ENCODE peak calls at places on chromosomes 13 and 19, in five cellular contexts. One of them, this sample, is unnamed.

GRCh38 chr13:112606125-112607001 is 18.4 kb upstream of the TUBGCP3 start:
- DNase-seq in body of pancreas: peak; percentile 93
- DNase-seq in fibroblast of pulmonary artery: peak; percentile 86
- DNase-seq in AG10803: peak; percentile 83
- DNase-seq in esophagus squamous epithelium: peak; percentile 31
- DNase-seq in this sample: peak; percentile 63

GRCh38 chr19:58182577-58182988 is 278 bp upstream of the ZNF274 start:
- DNase-seq in AG10803: no peak
- DNase-seq in body of pancreas: no peak
- DNase-seq in esophagus squamous epithelium: peak; percentile 74
- DNase-seq in fibroblast of pulmonary artery: no peak
- DNase-seq in this sample: no peak

GRCh38 chr19:29678484-29679106 is 13.3 kb downstream of the PLEKHF1 start:
- DNase-seq in fibroblast of pulmonary artery: no peak
- DNase-seq in esophagus squamous epithelium: no peak
- DNase-seq in AG10803: no peak
- DNase-seq in body of pancreas: peak; percentile 49
- DNase-seq in this sample: no peak

GRCh38 chr13:91539458-91540156 is 141.2 kb downstream of the GPC5 start:
- DNase-seq in esophagus squamous epithelium: no peak
- DNase-seq in fibroblast of pulmonary artery: no peak
- DNase-seq in AG10803: no peak
- DNase-seq in body of pancreas: no peak
- DNase-seq in this sample: no peak

GRCh38 chr13:105343134-105343806 is 1192.2 kb downstream of the EFNB2 start:
- DNase-seq in fibroblast of pulmonary artery: peak; percentile 21
- DNase-seq in body of pancreas: no peak
- DNase-seq in esophagus squamous epithelium: no peak
- DNase-seq in AG10803: no peak
- DNase-seq in this sample: peak; percentile 15

GRCh38 chr19:33758541-33759013 is 38.1 kb upstream of the KCTD15 start:
- DNase-seq in body of pancreas: no peak
- DNase-seq in AG10803: no peak
- DNase-seq in esophagus squamous epithelium: no peak
- DNase-seq in fibroblast of pulmonary artery: no peak
- DNase-seq in this sample: peak; percentile 66

GRCh38 chr13:72504026-72504925 is 223.2 kb downstream of the MZT1 start:
- DNase-seq in esophagus squamous epithelium: no peak
- DNase-seq in body of pancreas: no peak
- DNase-seq in fibroblast of pulmonary artery: no peak
- DNase-seq in AG10803: no peak
- DNase-seq in this sample: no peak

GRCh38 chr13:48585456-48585840 is 52.6 kb upstream of the RCBTB2 start:
- DNase-seq in esophagus squamous epithelium: no peak
- DNase-seq in body of pancreas: peak; percentile 44
- DNase-seq in AG10803: peak; percentile 42
- DNase-seq in fibroblast of pulmonary artery: peak; percentile 77
- DNase-seq in this sample: no peak

GRCh38 chr13:114053026-114053425 is 79.2 kb upstream of the C13orf46 start:
- DNase-seq in body of pancreas: no peak
- DNase-seq in esophagus squamous epithelium: no peak
- DNase-seq in AG10803: peak; percentile 38
- DNase-seq in fibroblast of pulmonary artery: peak; percentile 40
- DNase-seq in this sample: no peak

GRCh38 chr19:38656171-38656981 is 8.9 kb downstream of the ACTN4 start:
- DNase-seq in esophagus squamous epithelium: no peak
- DNase-seq in body of pancreas: no peak
- DNase-seq in fibroblast of pulmonary artery: peak; percentile 93
- DNase-seq in AG10803: peak; percentile 80
- DNase-seq in this sample: peak; percentile 75

GRCh38 chr19:38657633-38658222 is 10.3 kb downstream of the ACTN4 start:
- DNase-seq in fibroblast of pulmonary artery: peak; percentile 59
- DNase-seq in body of pancreas: no peak
- DNase-seq in esophagus squamous epithelium: no peak
- DNase-seq in AG10803: peak; percentile 94
- DNase-seq in this sample: peak; percentile 99

GRCh38 chr19:38660724-38661123 is 13.3 kb downstream of the ACTN4 start:
- DNase-seq in AG10803: no peak
- DNase-seq in body of pancreas: no peak
- DNase-seq in fibroblast of pulmonary artery: no peak
- DNase-seq in esophagus squamous epithelium: no peak
- DNase-seq in this sample: no peak

GRCh38 chr19:38661166-38661565 is 13.7 kb downstream of the ACTN4 start:
- DNase-seq in AG10803: peak; percentile 54
- DNase-seq in fibroblast of pulmonary artery: no peak
- DNase-seq in body of pancreas: no peak
- DNase-seq in esophagus squamous epithelium: no peak
- DNase-seq in this sample: no peak

DNA sequence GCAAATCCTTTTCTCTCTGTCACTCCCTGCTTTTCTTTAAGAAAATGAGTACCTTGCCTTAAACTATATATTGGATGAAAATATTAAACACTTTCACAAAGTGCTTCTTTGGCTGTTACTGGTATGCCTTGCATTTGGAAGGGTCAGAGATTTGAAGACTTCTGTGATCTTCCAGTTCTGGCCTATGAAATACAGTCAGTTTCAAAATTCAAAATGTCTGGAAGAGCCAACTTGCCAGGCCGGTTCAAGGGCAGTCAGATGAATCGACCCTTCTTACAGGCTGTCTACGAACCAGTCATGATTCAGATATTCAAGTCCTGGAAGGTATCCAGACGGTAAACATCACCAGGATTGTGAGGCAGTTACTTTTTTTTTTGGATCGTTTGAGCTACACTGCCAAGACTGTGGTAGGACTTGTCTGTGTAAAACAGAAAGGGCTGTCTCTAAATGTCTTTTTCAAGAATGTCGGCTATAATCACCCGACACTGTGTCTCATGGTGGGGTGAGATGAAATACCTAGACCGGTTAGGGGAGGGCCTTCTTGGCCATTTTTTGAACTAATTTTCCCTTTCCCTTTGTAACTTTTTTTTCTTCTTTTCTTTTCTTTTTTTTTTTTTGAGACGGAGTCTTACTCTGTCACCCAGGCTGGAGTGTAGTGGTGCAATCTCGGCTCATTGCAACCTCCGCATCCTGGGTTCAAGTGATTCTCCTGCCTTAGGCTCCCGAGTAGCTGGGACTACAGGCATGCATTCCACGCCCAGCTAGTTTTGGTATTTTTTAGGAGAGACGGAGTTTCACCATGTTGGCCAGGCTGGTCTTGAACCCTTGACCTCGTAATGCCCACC is 11.2 kb downstream of the ACTN4 start:
- DNase-seq in esophagus squamous epithelium: no peak
- DNase-seq in body of pancreas: peak; percentile 91
- DNase-seq in AG10803: peak; percentile 100
- DNase-seq in fibroblast of pulmonary artery: peak; percentile 100
- DNase-seq in this sample: peak; percentile 100
- H3K4me3 ChIP-seq in esophagus squamous epithelium: peak overlapping the region; percentile 0
- H3K4me3 ChIP-seq in body of pancreas: no peak overlapping the region
- H3K4me3 ChIP-seq in AG10803: peak overlapping the region; percentile 37
- H3K4me3 ChIP-seq in fibroblast of pulmonary artery: peak overlapping the region; percentile 41
- H3K4me3 ChIP-seq in this sample: no peak overlapping the region

DNA sequence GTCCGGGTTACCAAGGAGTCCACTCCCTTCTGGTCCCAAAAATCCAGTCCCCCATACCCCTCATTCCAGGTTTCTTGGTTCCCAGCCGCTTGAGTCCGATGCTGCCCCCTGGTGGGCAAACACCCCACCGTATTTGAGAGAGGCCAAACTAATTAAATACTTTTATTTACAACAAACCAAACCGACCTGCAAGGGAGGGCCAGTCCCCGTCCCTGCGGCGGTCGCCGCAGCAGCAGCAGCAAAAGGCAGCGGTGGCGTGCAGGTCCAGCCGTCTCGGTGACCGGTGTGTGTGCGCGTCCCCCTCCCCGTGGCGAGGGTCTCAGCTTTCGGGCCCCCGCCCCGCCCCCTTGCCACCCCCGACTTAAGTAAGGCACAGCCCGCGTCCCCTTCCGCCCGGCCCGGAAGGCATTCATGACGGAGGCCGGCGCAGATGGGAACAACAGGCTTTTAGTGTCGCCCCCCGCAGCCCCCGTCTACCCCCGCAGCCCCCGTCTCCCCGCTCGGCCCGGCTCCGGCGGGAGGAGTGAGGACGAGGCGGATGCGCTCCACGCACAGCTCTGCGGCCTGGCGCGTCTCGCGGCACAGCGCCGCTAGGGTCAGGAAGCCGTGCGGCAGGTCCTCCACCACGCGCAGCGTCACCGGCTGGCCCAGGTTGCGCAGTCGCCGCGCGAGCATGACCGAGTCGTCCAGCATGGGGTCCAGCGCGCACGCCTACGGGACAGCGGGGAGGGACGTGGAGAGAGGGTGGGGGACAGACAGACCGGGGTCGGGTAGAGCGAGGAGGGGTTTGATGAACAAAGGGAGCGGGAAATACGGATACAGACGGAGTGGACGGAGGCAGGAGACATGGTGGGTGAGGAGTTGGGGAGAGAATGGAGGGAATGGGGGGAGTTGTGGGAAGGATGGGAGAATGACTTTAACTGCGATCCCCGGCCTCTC is 11.5 kb upstream of the CNFN start:
- DNase-seq in body of pancreas: peak; percentile 79
- DNase-seq in esophagus squamous epithelium: no peak
- DNase-seq in AG10803: peak; percentile 71
- DNase-seq in fibroblast of pulmonary artery: peak; percentile 84
- DNase-seq in this sample: peak; percentile 66
- H3K4me3 ChIP-seq in body of pancreas: peak overlapping the region; percentile 65
- H3K4me3 ChIP-seq in esophagus squamous epithelium: peak overlapping the region; percentile 71
- H3K4me3 ChIP-seq in AG10803: peak overlapping the region; percentile 69
- H3K4me3 ChIP-seq in fibroblast of pulmonary artery: peak overlapping the region; percentile 53
- H3K4me3 ChIP-seq in this sample: peak overlapping the region; percentile 44

DNA sequence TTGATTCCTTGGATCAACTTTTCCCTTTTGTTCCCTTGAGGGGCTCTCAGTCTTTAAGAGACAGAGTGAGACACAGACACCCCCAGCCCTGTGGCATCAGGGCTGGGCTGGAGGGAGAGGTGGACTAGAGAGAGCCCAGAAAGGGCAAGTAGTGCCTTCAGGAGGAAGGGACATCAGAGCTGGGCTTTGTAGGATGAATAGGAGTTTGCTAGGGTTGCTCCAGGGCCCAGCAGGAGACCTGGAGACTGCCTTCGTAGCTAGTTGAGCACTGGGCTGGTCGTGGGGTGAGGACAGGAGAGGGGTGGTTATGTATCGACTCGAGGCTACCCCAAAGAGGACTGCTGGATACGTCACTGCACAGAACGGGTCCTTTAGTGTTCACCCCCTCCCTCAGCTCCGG is 5.4 kb downstream of the MAP1S start:
- DNase-seq in fibroblast of pulmonary artery: no peak
- DNase-seq in body of pancreas: no peak
- DNase-seq in AG10803: no peak
- DNase-seq in esophagus squamous epithelium: no peak
- DNase-seq in this sample: no peak
- H3K4me3 ChIP-seq in fibroblast of pulmonary artery: no peak overlapping the region
- H3K4me3 ChIP-seq in body of pancreas: no peak overlapping the region
- H3K4me3 ChIP-seq in AG10803: no peak overlapping the region
- H3K4me3 ChIP-seq in esophagus squamous epithelium: no peak overlapping the region
- H3K4me3 ChIP-seq in this sample: no peak overlapping the region

DNA sequence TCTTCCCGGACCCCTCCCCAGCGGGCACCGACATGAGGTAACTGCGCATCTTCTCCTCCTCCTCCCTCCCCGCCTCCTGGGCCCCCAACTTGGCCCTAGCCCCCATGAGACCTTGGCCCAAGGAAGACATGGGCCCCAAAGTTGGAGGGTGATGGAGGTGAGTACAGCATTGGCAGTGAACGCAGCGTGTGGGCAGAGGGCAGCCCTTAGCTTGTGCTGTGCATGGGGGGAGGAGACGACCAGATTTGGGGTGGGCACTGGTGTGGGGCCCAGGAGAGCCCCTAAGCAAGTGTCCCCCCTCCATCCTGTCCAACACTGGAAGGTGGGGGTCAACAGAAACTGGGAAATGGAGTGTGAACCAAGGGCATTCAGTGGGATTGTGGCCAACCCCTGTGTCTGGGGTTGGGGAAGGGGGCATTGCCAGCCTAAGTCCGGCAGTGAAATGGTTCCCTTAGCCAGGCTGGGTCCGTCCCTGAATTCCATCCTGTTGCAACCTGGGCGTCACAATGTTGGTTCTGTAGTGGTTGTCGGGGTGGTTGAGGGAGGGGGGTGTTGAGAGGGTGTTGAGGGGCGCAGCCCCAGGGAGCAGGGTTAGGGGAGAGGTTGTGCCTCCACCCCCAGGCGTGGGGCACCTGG is 23.5 kb downstream of the NUMBL start:
- DNase-seq in AG10803: no peak
- DNase-seq in fibroblast of pulmonary artery: no peak
- DNase-seq in esophagus squamous epithelium: no peak
- DNase-seq in body of pancreas: no peak
- DNase-seq in this sample: no peak
- H3K4me3 ChIP-seq in AG10803: no peak overlapping the region
- H3K4me3 ChIP-seq in fibroblast of pulmonary artery: no peak overlapping the region
- H3K4me3 ChIP-seq in esophagus squamous epithelium: no peak overlapping the region
- H3K4me3 ChIP-seq in body of pancreas: no peak overlapping the region
- H3K4me3 ChIP-seq in this sample: no peak overlapping the region

GRCh38 chr13:32905063-32905863 is 111.0 kb upstream of the KL start:
- DNase-seq in fibroblast of pulmonary artery: no peak
- DNase-seq in body of pancreas: no peak
- DNase-seq in AG10803: peak; percentile 66
- DNase-seq in esophagus squamous epithelium: no peak
- DNase-seq in this sample: peak; percentile 66
- H3K4me3 ChIP-seq in fibroblast of pulmonary artery: no peak overlapping the region
- H3K4me3 ChIP-seq in body of pancreas: no peak overlapping the region
- H3K4me3 ChIP-seq in AG10803: no peak overlapping the region
- H3K4me3 ChIP-seq in esophagus squamous epithelium: no peak overlapping the region
- H3K4me3 ChIP-seq in this sample: no peak overlapping the region

This sample was measured in bronchial epithelial cell.